ENCODE peak calls at places on chromosomes 11 and 22, in six cellular contexts. V is AG10803, N is AG09309, R is psoas muscle, P is lower leg skin, C is heart right ventricle. O is an unnamed sample.

GRCh38 chr11:1140642-1141490 is 16.9 kb upstream of the MUC5AC start:
- DNase-seq in V (no peak), P (no peak), C (no peak), N (no peak), R (no peak), O (no peak)

GRCh38 chr11:6469599-6469998 is 4.1 kb downstream of the TRIM3 start:
- DNase-seq in C (no peak), V (no peak), R (no peak), N (no peak), P (no peak), O (no peak)

GRCh38 chr11:7032692-7033091 is 12.4 kb downstream of the NLRP14 start:
- DNase-seq in N (no peak), V (no peak), C (no peak), P (no peak), R (no peak), O (no peak)

GRCh38 chr11:33774356-33775063 is at the start of gene FBXO3:
- DNase-seq in V (peak; percentile 75), C (peak; percentile 86), P (peak; percentile 79), N (no peak), R (peak; percentile 89), O (peak; percentile 39)

GRCh38 chr11:17972987-17973386 is 39.9 kb downstream of the SERGEF start:
- DNase-seq in C (peak; percentile 59), R (peak; percentile 64), N (peak; percentile 85), P (peak; percentile 60), V (peak; percentile 92), O (peak; percentile 77)

GRCh38 chr11:134938212-134938611 is 526.2 kb upstream of the B3GAT1 start:
- DNase-seq in V (no peak), N (no peak), P (no peak), C (no peak), R (no peak), O (no peak)

GRCh38 chr22:19745155-19746133 is 15.1 kb upstream of the TBX1 start:
- DNase-seq in C (peak; percentile 79), V (no peak), P (no peak), R (peak; percentile 98), N (no peak), O (no peak)

GRCh38 chr22:16783930-16784354 is 41.3 kb downstream of the XKR3 start:
- DNase-seq in N (no peak), R (no peak), P (no peak), V (no peak), C (no peak), O (no peak)

GRCh38 chr11:130599073-130599654 is 150.7 kb downstream of the ADAMTS15 start:
- DNase-seq in P (no peak), C (no peak), N (no peak), R (peak; percentile 88), V (peak; percentile 48), O (no peak)

GRCh38 chr11:2512431-2513407 is 67.9 kb downstream of the KCNQ1 start:
- DNase-seq in P (no peak), R (peak; percentile 48), C (no peak), V (no peak), N (no peak), O (no peak)

GRCh38 chr11:68950268-68950667 is 30.5 kb downstream of the MRGPRD start:
- DNase-seq in R (peak; percentile 28), C (no peak), P (no peak), V (no peak), N (no peak), O (peak; percentile 3)

GRCh38 chr11:65931773-65932557 is 12.7 kb downstream of the DRAP1 start:
- DNase-seq in P (no peak), C (no peak), N (no peak), R (no peak), V (no peak), O (no peak)
- H3K4me3 ChIP-seq in P (no peak overlapping the region), C (no peak overlapping the region), N (no peak overlapping the region), R (no peak overlapping the region), V (no peak overlapping the region), O (no peak overlapping the region)

GRCh38 chr11:73387594-73388021 is 11.4 kb downstream of the RELT start:
- DNase-seq in V (no peak), P (no peak), N (no peak), C (no peak), R (peak; percentile 92), O (no peak)
- TF ChIP-seq CTCF in V (no peak), P (no peak), N (no peak), C (no peak), R (peak; percentile 18), O (peak; percentile 11)

GRCh38 chr11:122177238-122177637 is 61.2 kb upstream of the BLID start:
- DNase-seq in C (no peak), V (no peak), P (no peak), N (no peak), R (no peak), O (no peak)
- H3K4me3 ChIP-seq in C (no peak overlapping the region), V (peak overlapping the region; percentile 73), P (no peak overlapping the region), N (peak overlapping the region; percentile 39), R (no peak overlapping the region), O (no peak overlapping the region)

DNA sequence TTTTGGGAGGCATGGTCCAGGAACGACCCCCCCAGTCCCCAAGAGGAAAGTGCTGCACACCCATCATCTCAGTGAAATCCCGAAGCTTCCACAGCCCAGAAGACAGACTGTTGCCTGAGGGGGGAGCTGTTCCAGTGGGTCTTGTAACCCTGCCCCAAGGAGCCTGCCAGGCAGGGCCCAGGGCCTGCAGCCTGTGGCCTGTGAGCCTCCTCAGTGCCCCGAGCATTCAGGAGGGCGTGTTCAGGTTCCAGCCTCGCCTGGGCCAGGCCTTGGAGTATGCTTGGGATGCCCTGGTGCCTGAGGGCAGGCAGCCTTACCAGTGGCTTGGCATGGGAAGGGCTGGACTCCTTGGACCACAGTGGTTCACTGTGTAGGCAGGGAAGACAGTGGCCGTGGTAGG is 18.0 kb upstream of the CABP2 start:
- DNase-seq in P (no peak), V (no peak), R (no peak), N (no peak), C (no peak), O (no peak)
- TF ChIP-seq CTCF in P (no peak), V (no peak), R (no peak), N (no peak), C (no peak), O (no peak)

GRCh38 chr11:118975771-118976709 is 4.5 kb downstream of the FOXR1 start:
- DNase-seq in C (no peak), R (no peak), P (no peak), N (peak; percentile 20), V (peak; percentile 48), O (peak; percentile 74)

GRCh38 chr11:118979434-118979833 is 7.9 kb downstream of the FOXR1 start:
- DNase-seq in V (no peak), P (no peak), N (no peak), R (no peak), C (no peak), O (no peak)

GRCh38 chr11:118971646-118972045 is at the start of gene FOXR1:
- DNase-seq in C (no peak), N (no peak), R (no peak), V (no peak), P (no peak), O (no peak)

DNA sequence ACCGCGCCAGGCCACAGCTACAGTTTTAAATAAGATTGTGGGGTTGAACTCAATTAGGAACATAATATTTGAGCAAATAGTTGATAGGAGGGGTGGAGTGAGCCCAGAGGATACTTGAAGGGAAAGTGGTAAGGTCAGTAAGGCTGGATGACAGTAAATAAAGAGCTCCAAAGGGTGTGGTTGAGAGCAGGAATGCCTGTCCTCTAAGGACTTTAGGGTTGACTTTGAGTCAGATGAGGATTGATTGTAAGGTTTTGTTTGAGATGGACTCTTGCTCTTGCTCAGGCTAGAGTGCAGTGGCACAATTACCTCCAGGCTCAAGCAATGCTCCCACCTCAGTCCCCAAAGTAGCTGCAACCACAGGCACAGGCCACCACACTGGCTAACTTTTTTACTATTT is 2.4 kb downstream of the FOXR1 start:
- DNase-seq in N (no peak), C (no peak), R (no peak), V (no peak), P (no peak), O (no peak)
- H3K4me3 ChIP-seq in N (no peak overlapping the region), C (no peak overlapping the region), R (no peak overlapping the region), V (no peak overlapping the region), P (no peak overlapping the region), O (no peak overlapping the region)

O was measured in retinal pigment epithelial cell.